ENCODE peak calls at places on chromosomes 6 and 20, in five cellular contexts. X is endodermal cell; V is CD8-positive, alpha-beta T cell; T is WTC11; U is GM06990. Q is an unnamed sample.

GRCh38 chr6:81171991-81172740 is 580.3 kb downstream of the TENT5A start:
- DNase-seq in X (no peak), V (no peak), T (no peak), U (no peak), Q (no peak)

GRCh38 chr20:50992733-50993457 is 30.0 kb downstream of the KCNG1 start:
- DNase-seq in X (peak), V (no peak), T (peak), U (no peak), Q (peak)

GRCh38 chr6:89339565-89339964 is 13.0 kb downstream of the UBE2J1 start:
- DNase-seq in X (no peak), V (no peak), T (no peak), U (no peak), Q (no peak)

GRCh38 chr6:43219119-43219518 is 10.2 kb downstream of the DNPH1 start:
- DNase-seq in X (no peak), V (no peak), T (no peak), U (no peak), Q (no peak)

GRCh38 chr6:429515-430121 is 38.1 kb downstream of the IRF4 start:
- DNase-seq in X (no peak), V (no peak), T (no peak), U (no peak), Q (no peak)

GRCh38 chr6:167898673-167899311 is 72.1 kb downstream of the AFDN start:
- DNase-seq in X (no peak), V (no peak), T (no peak), U (no peak), Q (peak)

GRCh38 chr6:64170326-64170725 is 534.7 kb downstream of the PHF3 start:
- DNase-seq in X (no peak), V (no peak), T (no peak), U (no peak), Q (no peak)

GRCh38 chr20:62995898-62996595 is 10.7 kb downstream of the BHLHE23 start:
- DNase-seq in X (no peak), V (no peak), T (no peak), U (no peak), Q (no peak)

GRCh38 chr20:14986026-14986655 is 648.7 kb upstream of the FLRT3 start:
- DNase-seq in X (no peak), V (no peak), T (no peak), U (no peak), Q (no peak)

DNA sequence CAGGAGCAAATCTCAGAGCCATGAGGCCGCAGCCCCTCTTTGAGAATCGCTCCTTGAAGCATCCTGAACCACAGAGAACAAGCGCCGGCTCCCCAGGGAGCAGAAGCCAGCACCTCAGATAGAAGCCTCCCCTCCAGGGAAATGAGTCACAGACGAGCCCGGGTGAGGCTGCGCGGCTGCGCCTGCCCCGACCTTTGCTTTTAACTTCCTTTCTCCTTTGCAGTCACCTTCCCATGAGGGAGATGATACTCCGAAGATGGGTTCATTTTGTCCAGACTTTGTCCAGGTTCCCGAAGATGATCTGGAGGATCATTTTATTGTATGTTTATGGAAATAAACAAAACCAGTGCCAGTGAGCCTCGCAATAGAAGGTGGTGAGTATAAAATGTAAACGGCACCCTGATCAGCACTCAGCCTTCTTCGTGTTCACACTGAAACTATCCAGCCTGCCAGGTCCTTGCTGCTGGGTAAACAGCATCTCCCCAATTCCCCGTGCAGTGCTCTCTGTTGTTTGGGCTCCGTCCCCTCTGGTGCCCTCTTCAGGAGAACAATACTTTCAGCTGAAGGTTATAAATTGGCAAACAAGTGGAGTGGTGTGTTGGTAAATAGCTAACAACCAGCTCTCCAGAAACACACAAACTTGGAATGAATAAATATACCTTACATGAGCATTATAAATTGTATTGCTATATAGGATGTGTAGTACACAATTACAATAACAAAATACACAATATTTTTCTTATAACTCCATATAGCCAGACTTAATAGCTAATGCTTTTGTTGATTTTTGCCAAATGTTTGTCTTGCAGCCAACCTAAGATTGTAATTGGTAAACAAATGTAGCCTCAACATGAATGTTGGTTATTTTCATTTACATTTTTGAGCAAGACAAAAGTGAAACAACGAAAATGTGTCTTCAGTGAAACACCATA is 41.4 kb upstream of the TMEM181 start:
- DNase-seq in X (peak), V (no peak), T (peak), U (peak), Q (peak)
- TF ChIP-seq CTCF in X (peak), V (no peak), T (no peak), U (peak), Q (peak)

GRCh38 chr6:137630666-137631065 is 136.5 kb upstream of the OLIG3 start:
- DNase-seq in X (no peak), V (no peak), T (no peak), U (no peak), Q (no peak)

GRCh38 chr6:137625100-137625661 is 131.0 kb upstream of the OLIG3 start:
- DNase-seq in X (no peak), V (no peak), T (no peak), U (no peak), Q (no peak)

GRCh38 chr6:137631323-137631722 is 137.1 kb upstream of the OLIG3 start:
- DNase-seq in X (no peak), V (no peak), T (no peak), U (peak), Q (peak)

GRCh38 chr6:137623293-137623692 is 129.1 kb upstream of the OLIG3 start:
- DNase-seq in X (no peak), V (no peak), T (no peak), U (no peak), Q (no peak)

GRCh38 chr6:137625808-137626207 is 131.6 kb upstream of the OLIG3 start:
- DNase-seq in X (no peak), V (no peak), T (no peak), U (no peak), Q (no peak)
- TF ChIP-seq CTCF in X (peak), V (no peak), T (no peak), U (no peak), Q (no peak)

DNA sequence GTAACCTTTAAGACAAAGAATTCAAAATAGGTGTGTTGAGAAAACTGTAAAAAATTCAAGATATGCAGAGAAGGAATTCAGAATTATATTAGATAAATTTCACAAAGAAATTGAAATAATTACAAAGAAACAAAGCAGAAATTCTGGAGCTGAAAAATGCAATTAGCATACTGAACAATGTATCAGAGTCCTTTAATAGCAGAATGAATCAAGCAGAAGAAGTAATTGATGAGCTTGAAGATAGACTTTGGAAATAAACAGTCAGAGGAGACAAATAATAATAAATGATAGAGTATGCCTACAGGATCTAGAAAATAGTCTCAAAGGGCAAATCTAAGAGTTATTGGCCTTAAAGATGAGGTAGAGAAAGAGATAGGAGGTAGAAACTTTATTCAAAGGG is 131.7 kb downstream of the COL21A1 start:
- DNase-seq in X (no peak), V (no peak), T (no peak), U (no peak), Q (no peak)
- TF ChIP-seq CTCF in X (no peak), V (no peak), T (no peak), U (no peak), Q (no peak)

GRCh38 chr6:148177589-148178233 is 164.9 kb upstream of the SASH1 start:
- DNase-seq in X (peak), V (no peak), T (peak), U (no peak), Q (peak)

GRCh38 chr6:148182378-148182777 is 160.3 kb upstream of the SASH1 start:
- DNase-seq in X (no peak), V (no peak), T (no peak), U (no peak), Q (no peak)

GRCh38 chr6:148175511-148176188 is 167.0 kb upstream of the SASH1 start:
- DNase-seq in X (no peak), V (no peak), T (no peak), U (no peak), Q (no peak)

GRCh38 chr6:148183776-148184175 is 158.9 kb upstream of the SASH1 start:
- DNase-seq in X (no peak), V (no peak), T (no peak), U (no peak), Q (no peak)

DNA sequence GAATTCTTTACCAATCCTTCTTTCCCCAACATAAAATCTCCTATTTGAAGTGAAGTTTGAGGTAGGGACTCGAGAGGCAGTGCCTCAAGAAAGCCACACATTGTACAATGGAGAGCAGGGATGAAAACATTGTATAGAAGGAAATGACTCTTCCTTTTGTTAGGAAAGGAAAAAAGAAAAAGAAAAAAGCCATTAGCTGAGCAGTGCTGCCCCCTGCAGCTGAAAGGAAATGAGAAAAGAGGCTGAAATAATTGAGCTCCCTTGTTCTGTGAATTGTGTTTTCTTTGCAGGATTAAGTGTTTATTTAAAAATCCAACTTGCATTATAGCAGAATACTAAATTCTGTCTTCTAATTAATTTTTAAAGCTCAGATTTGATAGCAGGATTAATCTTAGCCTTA is 162.9 kb upstream of the SASH1 start:
- DNase-seq in X (peak), V (no peak), T (peak), U (no peak), Q (no peak)
- TF ChIP-seq CTCF in X (peak), V (no peak), T (peak), U (peak), Q (no peak)

GRCh38 chr20:19757973-19758887 is at the start of gene RIN2:
- DNase-seq in X (peak), V (no peak), T (peak), U (no peak), Q (peak)

GRCh38 chr20:19760371-19760721 is 2.3 kb downstream of the RIN2 start:
- DNase-seq in X (no peak), V (no peak), T (no peak), U (no peak), Q (no peak)

GRCh38 chr20:19757487-19757972 is 528 bp upstream of the RIN2 start:
- DNase-seq in X (peak), V (no peak), T (peak), U (no peak), Q (peak)

GRCh38 chr20:19756756-19757486 is 1.1 kb upstream of the RIN2 start:
- DNase-seq in X (no peak), V (no peak), T (no peak), U (no peak), Q (peak)

DNA sequence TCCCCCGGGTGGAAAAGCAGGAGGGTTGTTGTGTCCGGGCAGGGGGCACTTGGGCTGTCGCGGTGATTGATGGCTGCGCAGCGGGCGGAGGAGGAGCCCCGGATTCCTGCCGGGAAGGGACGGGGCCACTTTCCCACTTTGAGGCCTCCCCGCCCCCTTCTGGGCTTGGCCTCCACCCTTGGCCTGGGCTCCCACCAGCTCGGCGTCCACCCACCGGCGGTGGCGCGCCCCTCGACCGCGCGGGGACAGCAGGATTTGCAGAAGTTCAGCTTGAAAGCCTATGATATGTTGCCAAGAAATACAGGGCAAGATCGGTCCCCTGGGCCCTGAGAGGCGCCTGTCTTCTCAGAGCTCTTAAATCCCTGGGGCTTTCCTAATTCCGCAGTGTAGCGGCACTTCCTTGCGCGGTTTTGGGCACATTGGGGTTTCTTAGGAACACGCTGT is 852 bp downstream of the RIN2 start:
- DNase-seq in X (peak), V (no peak), T (peak), U (no peak), Q (no peak)
- TF ChIP-seq CTCF in X (no peak), V (no peak), T (no peak), U (no peak), Q (no peak)

GRCh38 chr20:25245461-25245860 is 2.4 kb upstream of the PYGB start:
- DNase-seq in X (peak), V (no peak), T (no peak), U (no peak), Q (no peak)

GRCh38 chr20:25246182-25246943 is 1.5 kb upstream of the PYGB start:
- DNase-seq in X (peak), V (no peak), T (no peak), U (no peak), Q (no peak)

GRCh38 chr20:25248501-25249172 is 752 bp downstream of the PYGB start:
- DNase-seq in X (peak), V (no peak), T (peak), U (no peak), Q (peak)

GRCh38 chr20:25247666-25248500 is at the start of gene PYGB:
- DNase-seq in X (peak), V (peak), T (peak), U (peak), Q (peak)

GRCh38 chr20:25247100-25247665 is 702 bp upstream of the PYGB start:
- DNase-seq in X (peak), V (no peak), T (peak), U (no peak), Q (peak)
- TF ChIP-seq CTCF in X (peak), V (no peak), T (no peak), U (peak), Q (no peak)

GRCh38 chr6:82619573-82619972 is 256.0 kb downstream of the TPBG start:
- DNase-seq in X (no peak), V (no peak), T (no peak), U (no peak), Q (no peak)

GRCh38 chr6:82617648-82618047 is 254.0 kb downstream of the TPBG start:
- DNase-seq in X (no peak), V (no peak), T (no peak), U (no peak), Q (no peak)

GRCh38 chr6:82612475-82612874 is 248.9 kb downstream of the TPBG start:
- DNase-seq in X (no peak), V (no peak), T (no peak), U (no peak), Q (no peak)

GRCh38 chr6:82614518-82614917 is 250.9 kb downstream of the TPBG start:
- DNase-seq in X (no peak), V (no peak), T (no peak), U (no peak), Q (no peak)

DNA sequence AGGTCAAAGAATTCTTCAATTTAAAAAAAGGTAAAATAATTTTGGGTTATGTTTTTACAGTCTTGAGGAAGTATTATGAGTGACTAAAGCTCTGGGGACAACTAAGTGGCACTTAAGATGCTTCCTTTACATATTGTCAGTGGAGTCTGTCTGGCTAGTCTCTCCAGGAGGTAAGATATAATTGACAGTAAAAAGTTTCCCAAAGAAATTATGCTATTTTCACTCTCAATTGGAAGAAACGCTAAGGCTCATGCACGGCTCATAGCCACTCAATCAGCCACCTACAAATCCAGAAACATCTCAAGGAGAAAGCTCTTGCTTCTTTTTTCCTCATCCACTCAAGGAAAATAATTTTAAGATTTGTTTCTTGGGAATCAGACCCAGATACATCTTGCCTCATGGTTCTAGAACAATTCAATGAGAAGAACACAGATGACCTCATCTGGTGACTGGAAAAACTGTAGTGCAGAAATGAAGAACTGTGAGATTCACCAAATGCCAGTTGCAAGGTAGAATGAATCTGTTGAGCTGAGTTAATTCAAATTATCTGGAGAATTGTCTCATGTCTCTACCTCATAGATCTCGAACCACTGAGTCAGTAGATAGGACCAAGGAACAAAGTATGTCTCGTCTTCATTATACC is 252.9 kb downstream of the TPBG start:
- DNase-seq in X (no peak), V (no peak), T (no peak), U (no peak), Q (no peak)
- TF ChIP-seq CTCF in X (peak), V (no peak), T (no peak), U (no peak), Q (no peak)